ENCODE peak calls at places on chromosomes 16 and 17, in ten cellular contexts. F, X, E, U, O, N, T, I, K and Z are unnamed samples.

GRCh38 chr16:24721830-24722238 is 7.6 kb upstream of the TNRC6A start:
- DNase-seq in O (no peak), T (no peak), E (no peak), K (no peak), F (no peak), U (no peak), X (no peak), N (no peak), I (no peak), Z (no peak)

GRCh38 chr17:28523186-28523585 is 17.0 kb downstream of the FOXN1 start:
- DNase-seq in F (no peak), T (no peak), K (no peak), U (no peak), N (no peak), I (no peak), O (no peak), X (no peak), E (no peak), Z (no peak)

GRCh38 chr16:75265911-75266701 is 14.7 kb upstream of the BCAR1 start:
- DNase-seq in F (peak), I (no peak), U (peak), X (peak), E (peak), O (peak), T (peak), K (no peak), N (peak), Z (peak)

GRCh38 chr17:66115246-66115645 is 76.7 kb downstream of the CEP112 start:
- DNase-seq in U (no peak), K (no peak), I (no peak), N (no peak), X (no peak), O (no peak), T (no peak), F (no peak), E (no peak), Z (no peak)

GRCh38 chr16:12639044-12639443 is 164.6 kb downstream of the CPPED1 start:
- DNase-seq in N (no peak), T (no peak), X (no peak), E (no peak), K (no peak), F (no peak), I (no peak), U (peak), O (peak), Z (no peak)

GRCh38 chr17:79631640-79632431 is 21.0 kb upstream of the RBFOX3 start:
- DNase-seq in O (no peak), N (no peak), U (no peak), T (peak), X (peak), E (no peak), K (no peak), I (peak), F (peak), Z (no peak)

GRCh38 chr17:38663125-38663751 is 11.5 kb downstream of the EPOP start:
- DNase-seq in U (peak), T (peak), K (no peak), I (no peak), N (no peak), X (peak), F (peak), O (peak), E (peak), Z (no peak)

GRCh38 chr17:12973496-12974318 is 44.1 kb downstream of the ELAC2 start:
- DNase-seq in N (peak), U (no peak), F (no peak), I (no peak), T (no peak), X (no peak), E (no peak), K (no peak), O (no peak), Z (no peak)

GRCh38 chr17:7435676-7436555 is 681 bp downstream of the TMEM102 start:
- DNase-seq in F (peak), K (no peak), I (no peak), T (peak), N (no peak), O (peak), U (peak), X (no peak), E (peak), Z (no peak)

GRCh38 chr17:69142473-69142802 is 743 bp upstream of the ABCA6 start:
- DNase-seq in N (no peak), O (no peak), U (no peak), T (no peak), X (no peak), E (no peak), F (no peak), K (no peak), I (no peak), Z (no peak)

GRCh38 chr17:79778504-79779087 is 648 bp downstream of the CBX2 start:
- DNase-seq in F (no peak), E (no peak), T (peak), U (no peak), O (no peak), K (no peak), X (peak), N (peak), I (no peak), Z (no peak)

GRCh38 chr16:16805809-16806208 is 426.9 kb downstream of the NPIPA7 start:
- DNase-seq in X (no peak), F (no peak), U (no peak), I (no peak), N (no peak), E (no peak), T (no peak), K (no peak), O (no peak), Z (no peak)

GRCh38 chr17:66142428-66142827 is 49.5 kb downstream of the CEP112 start:
- DNase-seq in O (no peak), K (no peak), I (no peak), N (no peak), X (no peak), E (no peak), F (no peak), U (no peak), T (no peak), Z (no peak)

GRCh38 chr17:74361613-74362391 is at the start of gene BTBD17:
- DNase-seq in T (peak), K (no peak), O (peak), U (peak), E (peak), N (peak), X (no peak), I (no peak), F (peak), Z (peak)

GRCh38 chr17:49229805-49230600 is 584 bp downstream of the PHOSPHO1 start:
- DNase-seq in K (no peak), U (no peak), T (peak), F (no peak), X (no peak), O (no peak), I (no peak), N (no peak), E (no peak), Z (no peak)

GRCh38 chr16:48434653-48435318 is 49.6 kb upstream of the SIAH1 start:
- DNase-seq in K (no peak), T (no peak), O (peak), F (no peak), I (no peak), E (no peak), X (no peak), N (no peak), U (no peak), Z (no peak)

GRCh38 chr17:45940826-45941225 is 46.5 kb downstream of the MAPT start:
- DNase-seq in E (peak), T (no peak), K (no peak), F (peak), U (no peak), X (peak), O (no peak), N (no peak), I (no peak), Z (no peak)

GRCh38 chr17:2885751-2886150 is 89.5 kb downstream of the RAP1GAP2 start:
- DNase-seq in X (no peak), I (no peak), N (no peak), T (peak), U (no peak), F (no peak), E (no peak), K (no peak), O (no peak), Z (no peak)

GRCh38 chr16:56889206-56889605 is 24.2 kb downstream of the SLC12A3 start:
- DNase-seq in X (no peak), O (no peak), K (no peak), E (peak), U (peak), N (no peak), I (no peak), T (no peak), F (peak), Z (no peak)

GRCh38 chr17:80109713-80110446 is 8.5 kb downstream of the GAA start:
- DNase-seq in K (no peak), N (peak), O (no peak), T (peak), U (no peak), F (no peak), I (no peak), E (no peak), X (no peak), Z (no peak)

GRCh38 chr17:80645706-80646325 is 101.2 kb downstream of the RPTOR start:
- DNase-seq in U (no peak), O (no peak), E (no peak), T (peak), N (no peak), X (no peak), I (no peak), F (no peak), K (no peak), Z (no peak)

GRCh38 chr17:79921411-79922160 is 82.3 kb upstream of the CBX4 start:
- DNase-seq in K (peak), U (no peak), N (no peak), O (no peak), E (peak), X (no peak), F (no peak), I (no peak), T (no peak), Z (no peak)

GRCh38 chr16:2963611-2964415 is at the start of gene KREMEN2:
- DNase-seq in O (peak), K (no peak), F (no peak), N (peak), T (peak), X (no peak), I (no peak), E (peak), U (peak), Z (no peak)

GRCh38 chr17:72754513-72754912 is 338.0 kb downstream of the SLC39A11 start:
- DNase-seq in U (no peak), T (no peak), O (no peak), E (no peak), X (no peak), N (no peak), I (no peak), F (no peak), K (no peak), Z (no peak)

GRCh38 chr17:79651751-79652150 is 40.9 kb upstream of the RBFOX3 start:
- DNase-seq in U (no peak), I (peak), X (peak), O (no peak), N (peak), K (no peak), E (no peak), T (peak), F (no peak), Z (no peak)

GRCh38 chr16:88854306-88855111 is 2.2 kb downstream of the GALNS start:
- DNase-seq in F (no peak), K (no peak), E (peak), N (peak), T (no peak), O (no peak), X (no peak), I (no peak), U (peak), Z (no peak)

GRCh38 chr16:72645526-72645925 is 402.4 kb downstream of the ZFHX3 start:
- DNase-seq in E (no peak), K (no peak), N (no peak), O (no peak), I (no peak), X (no peak), F (no peak), U (no peak), T (no peak), Z (no peak)

GRCh38 chr16:64545769-64546168 is 576.1 kb downstream of the CDH11 start:
- DNase-seq in E (no peak), T (no peak), O (no peak), K (no peak), F (no peak), U (no peak), X (no peak), N (no peak), I (no peak), Z (no peak)

GRCh38 chr16:79651363-79651762 is 50.8 kb upstream of the MAF start:
- DNase-seq in F (peak), E (peak), N (peak), I (no peak), T (no peak), X (peak), U (no peak), K (no peak), O (peak), Z (peak)

GRCh38 chr17:28710948-28711722 is 553 bp downstream of the PROCA1 start:
- DNase-seq in U (peak), E (peak), I (peak), X (peak), O (peak), T (peak), F (peak), N (peak), K (peak), Z (peak)

GRCh38 chr17:69367298-69367697 is 40.4 kb upstream of the ABCA5 start:
- DNase-seq in F (no peak), X (no peak), U (no peak), K (peak), I (no peak), E (no peak), T (no peak), O (no peak), N (no peak), Z (no peak)

GRCh38 chr16:4500283-4500682 is 24.1 kb downstream of the HMOX2 start:
- DNase-seq in T (no peak), F (peak), X (no peak), I (no peak), O (peak), U (no peak), E (no peak), N (no peak), K (no peak), Z (no peak)

GRCh38 chr17:56870163-56870651 is 36.3 kb downstream of the DGKE start:
- DNase-seq in I (no peak), K (peak), T (no peak), O (no peak), E (no peak), F (no peak), N (no peak), X (no peak), U (no peak), Z (no peak)

GRCh38 chr16:46980926-46981325 is 7.5 kb upstream of the DNAJA2 start:
- DNase-seq in U (no peak), E (no peak), X (no peak), K (no peak), O (no peak), T (no peak), F (no peak), N (no peak), I (no peak), Z (no peak)

GRCh38 chr16:77457046-77457445 is 22.2 kb upstream of the ADAMTS18 start:
- DNase-seq in N (no peak), F (no peak), K (no peak), O (no peak), U (no peak), I (no peak), T (no peak), E (no peak), X (no peak), Z (no peak)

GRCh38 chr16:66169817-66170216 is 196.7 kb upstream of the CDH5 start:
- DNase-seq in N (no peak), U (no peak), E (no peak), F (no peak), I (no peak), T (no peak), X (no peak), K (no peak), O (no peak), Z (no peak)

GRCh38 chr17:78460951-78461944 is 82.8 kb downstream of the PGS1 start:
- DNase-seq in K (no peak), X (no peak), E (no peak), I (no peak), T (no peak), N (no peak), U (no peak), F (no peak), O (no peak), Z (no peak)
- TF ChIP-seq EP300 in K (no peak), X (no peak), E (no peak), I (no peak), T (no peak), N (no peak), U (no peak), F (no peak), O (no peak), Z (no peak)

GRCh38 chr17:61000911-61001310 is 323.3 kb downstream of the BCAS3 start:
- DNase-seq in U (no peak), F (no peak), I (no peak), X (no peak), E (no peak), O (peak), N (no peak), K (no peak), T (no peak), Z (no peak)
- TF ChIP-seq CTCF in U (no peak), F (no peak), I (no peak), X (no peak), E (no peak), O (peak), N (no peak), K (no peak), T (peak), Z (peak)

GRCh38 chr17:20281860-20282259 is 185.5 kb downstream of the LGALS9B start:
- DNase-seq in O (no peak), N (no peak), U (no peak), F (no peak), T (no peak), X (no peak), I (no peak), K (no peak), E (no peak), Z (peak)
- TF ChIP-seq EP300 in O (no peak), N (no peak), U (no peak), F (no peak), T (no peak), X (no peak), I (no peak), K (no peak), E (no peak), Z (no peak)

GRCh38 chr17:46977348-46977747 is 1.7 kb downstream of the RPRML start:
- DNase-seq in X (no peak), F (peak), N (no peak), E (peak), I (no peak), U (peak), K (no peak), O (peak), T (peak), Z (no peak)
- TF ChIP-seq CTCF in X (no peak), F (no peak), N (no peak), E (no peak), I (no peak), U (peak), K (no peak), O (peak), T (no peak), Z (no peak)

GRCh38 chr16:85986931-85987749 is 88.2 kb downstream of the IRF8 start:
- DNase-seq in N (no peak), I (no peak), U (no peak), T (peak), X (peak), O (no peak), F (no peak), E (peak), K (no peak), Z (no peak)
- TF ChIP-seq EP300 in N (no peak), I (no peak), U (no peak), T (no peak), X (no peak), O (no peak), F (no peak), E (no peak), K (no peak), Z (no peak)

GRCh38 chr17:31588034-31588433 is 196.6 kb downstream of the RAB11FIP4 start:
- DNase-seq in N (no peak), I (no peak), U (no peak), T (no peak), E (no peak), K (no peak), O (no peak), F (no peak), X (peak), Z (no peak)
- TF ChIP-seq CTCF in N (no peak), I (no peak), U (no peak), T (no peak), E (no peak), K (no peak), O (no peak), F (no peak), X (no peak), Z (no peak)

DNA sequence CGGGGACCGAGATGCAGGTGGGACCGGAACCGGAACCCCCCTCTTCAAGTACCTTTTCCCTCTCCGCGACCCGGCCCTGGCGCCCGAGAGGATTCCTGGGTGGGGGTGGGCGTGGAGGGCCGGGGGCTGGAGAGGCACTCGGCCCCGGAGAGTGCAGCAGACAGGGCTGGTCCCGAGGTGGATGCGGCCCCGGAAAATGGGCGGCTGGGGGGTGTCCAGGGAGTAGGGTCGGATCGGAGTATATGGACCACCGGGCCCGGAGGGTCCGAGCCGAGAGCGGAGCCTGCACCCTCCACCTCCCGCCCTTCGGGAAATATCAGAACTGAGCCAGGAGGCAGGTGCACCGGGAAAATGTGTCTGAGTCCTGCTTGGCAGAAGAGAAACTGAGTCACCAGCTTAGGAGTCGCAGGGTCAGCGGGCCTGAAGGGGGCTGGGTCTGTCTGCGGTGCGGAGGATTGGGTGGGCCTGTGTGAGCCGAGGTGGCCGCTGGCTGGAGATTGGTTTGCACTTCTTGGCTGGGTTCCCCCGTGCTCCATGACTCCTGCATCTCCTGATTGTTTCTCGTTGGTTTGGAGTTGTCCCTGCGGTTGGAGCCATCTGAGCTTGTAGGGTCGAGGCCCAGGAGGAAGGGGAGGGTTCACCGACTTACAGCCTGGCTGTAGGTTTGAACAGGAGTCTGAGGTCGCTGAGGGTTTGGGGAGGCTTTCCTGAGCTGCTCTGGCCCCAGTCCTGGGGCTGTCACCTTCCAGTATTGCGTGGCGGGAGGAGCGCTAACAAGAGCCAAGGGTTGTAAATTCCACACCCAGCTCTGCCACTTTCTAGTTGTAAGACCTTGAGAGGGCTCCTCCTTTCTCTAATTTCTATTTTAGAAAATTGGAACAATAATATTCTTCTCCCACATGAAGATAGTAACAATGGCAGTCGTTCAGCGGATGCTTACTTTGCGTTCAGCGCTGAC is 565 bp downstream of the SH2B1 start:
- DNase-seq in X (peak), T (peak), F (no peak), U (peak), E (peak), O (no peak), I (no peak), N (peak), K (no peak), Z (peak)
- TF ChIP-seq EP300 in X (no peak), T (no peak), F (no peak), U (no peak), E (no peak), O (no peak), I (no peak), N (no peak), K (no peak), Z (no peak)

GRCh38 chr16:30372037-30372712 is 1.9 kb upstream of the TBC1D10B start:
- DNase-seq in I (no peak), E (no peak), O (no peak), U (no peak), N (no peak), F (no peak), T (no peak), K (no peak), X (no peak), Z (no peak)

GRCh38 chr16:30369091-30369937 is 980 bp downstream of the TBC1D10B start:
- DNase-seq in O (no peak), F (no peak), U (no peak), E (no peak), K (no peak), X (peak), T (no peak), N (no peak), I (no peak), Z (no peak)

GRCh38 chr16:30369938-30370443 is 303 bp downstream of the TBC1D10B start:
- DNase-seq in X (no peak), K (no peak), N (no peak), F (no peak), E (no peak), T (no peak), O (no peak), I (no peak), U (no peak), Z (no peak)

GRCh38 chr16:30371248-30371816 is 1.0 kb upstream of the TBC1D10B start:
- DNase-seq in T (no peak), N (no peak), K (no peak), I (no peak), E (no peak), O (no peak), X (no peak), F (no peak), U (no peak), Z (no peak)

GRCh38 chr16:30370444-30371247 is at the start of gene TBC1D10B:
- DNase-seq in K (peak), F (peak), E (peak), U (peak), X (peak), N (peak), T (peak), O (peak), I (peak), Z (peak)
- TF ChIP-seq CTCF in K (peak), F (no peak), E (no peak), U (peak), X (no peak), N (no peak), T (peak), O (no peak), I (no peak), Z (peak)